ENCODE peak calls at places on chromosomes 5 and 9, in four cellular contexts. C is NCI-H1092 treated with DMSO at 0.1 percent for 48 hours, Y is COR-L47, E is left ventricle myocardium superior. B is an unnamed sample.

GRCh38 chr9:105510024-105510423 is 47.9 kb upstream of the FKTN start:
- DNase-seq in Y (no peak), C (no peak), E (no peak), B (no peak)

GRCh38 chr5:178277346-178277745 is 44.7 kb upstream of the PHYKPL start:
- DNase-seq in Y (no peak), C (no peak), E (no peak), B (peak; percentile 20)

GRCh38 chr9:130823435-130823834 is 11.6 kb upstream of the ABL1 start:
- DNase-seq in C (no peak), Y (no peak), E (no peak), B (no peak)

GRCh38 chr9:117355542-117355941 is 59.3 kb downstream of the ASTN2 start:
- DNase-seq in E (no peak), Y (no peak), C (no peak), B (no peak)

GRCh38 chr9:98796364-98797101 is at the start of gene ANKS6:
- DNase-seq in E (peak; percentile 94), Y (peak; percentile 42), C (peak; percentile 45), B (peak; percentile 93)

GRCh38 chr9:127867356-127868277 is 9.9 kb downstream of the AK1 start:
- DNase-seq in E (peak; percentile 69), C (no peak), Y (no peak), B (no peak)

GRCh38 chr5:124310453-124310852 is 436.0 kb downstream of the ZNF608 start:
- DNase-seq in E (no peak), C (no peak), Y (no peak), B (no peak)

GRCh38 chr5:171432076-171432475 is 12.6 kb downstream of the FGF18 start:
- DNase-seq in Y (no peak), E (peak; percentile 61), C (no peak), B (no peak)

GRCh38 chr5:150309101-150309897 is 6.6 kb upstream of the ARSI start:
- DNase-seq in C (no peak), E (no peak), Y (peak; percentile 36), B (no peak)

GRCh38 chr5:56206126-56206525 is 27.0 kb downstream of the ANKRD55 start:
- DNase-seq in Y (no peak), C (no peak), E (no peak), B (no peak)

GRCh38 chr9:115115117-115115880 is 2.7 kb downstream of the TNC start:
- DNase-seq in C (no peak), Y (no peak), E (no peak), B (no peak)

GRCh38 chr9:93669958-93670207 is 93.5 kb downstream of the PHF2 start:
- DNase-seq in E (no peak), Y (no peak), C (no peak), B (no peak)

GRCh38 chr9:75027187-75028107 is 646 bp downstream of the CARNMT1 start:
- DNase-seq in C (peak; percentile 64), E (peak; percentile 78), Y (peak; percentile 60), B (peak; percentile 89)

GRCh38 chr5:78855026-78855425 is 130.1 kb downstream of the ARSB start:
- DNase-seq in C (no peak), Y (no peak), E (no peak), B (no peak)

GRCh38 chr5:108295588-108296368 is 86.1 kb downstream of the FBXL17 start:
- DNase-seq in C (no peak), Y (no peak), E (no peak), B (no peak)

GRCh38 chr5:143536364-143536763 is 132.9 kb upstream of the NR3C1 start:
- DNase-seq in Y (no peak), E (no peak), C (no peak), B (no peak)

GRCh38 chr9:110828148-110828730 is 159.6 kb downstream of the MUSK start:
- DNase-seq in Y (no peak), E (no peak), C (no peak), B (no peak)

GRCh38 chr5:2660305-2660704 is 91.2 kb downstream of the IRX2 start:
- DNase-seq in C (no peak), E (no peak), Y (no peak), B (no peak)

GRCh38 chr5:102853680-102854079 is 98.6 kb downstream of the PAM start:
- DNase-seq in C (no peak), Y (no peak), E (no peak), B (no peak)

GRCh38 chr5:113123563-113123962 is 147.0 kb downstream of the DCP2 start:
- DNase-seq in E (no peak), C (no peak), Y (no peak), B (no peak)

GRCh38 chr9:117720555-117720954 is 16.4 kb downstream of the TLR4 start:
- DNase-seq in Y (no peak), C (no peak), E (peak; percentile 42), B (peak; percentile 73)